ENCODE peak calls at places on chromosomes 6 and 20, in nine cellular contexts. N is A673, M is esophagus squamous epithelium, X is left lung, J is fibroblast of the aortic adventitia, S is heart left ventricle, V is heart right ventricle, L is A549, H is Peyer's patch. Z is an unnamed sample.

GRCh38 chr6:4371207-4371921 is 236.0 kb upstream of the ECI2 start:
- DNase-seq in N (no peak), M (no peak), X (no peak), J (peak; percentile 80), S (peak; percentile 85), V (peak; percentile 72), L (no peak), H (no peak), Z (peak; percentile 85)

GRCh38 chr6:32151885-32152311 is at the start of gene PRRT1:
- DNase-seq in N (no peak), M (no peak), X (no peak), J (peak; percentile 17), S (no peak), V (no peak), L (no peak), H (no peak), Z (no peak)

GRCh38 chr6:10837997-10838793 is at the start of gene MAK:
- DNase-seq in N (peak; percentile 91), M (peak; percentile 36), X (peak; percentile 90), J (peak; percentile 47), S (peak; percentile 84), V (peak; percentile 85), L (peak; percentile 83), H (peak; percentile 76), Z (peak; percentile 84)

GRCh38 chr20:2520617-2521016 is 11.9 kb upstream of the ZNF343 start:
- DNase-seq in N (no peak), M (no peak), X (no peak), J (no peak), S (no peak), V (no peak), L (no peak), H (no peak), Z (no peak)

GRCh38 chr6:54059683-54060082 is 51.6 kb upstream of the MLIP start:
- DNase-seq in N (no peak), M (no peak), X (no peak), J (no peak), S (no peak), V (no peak), L (no peak), H (no peak), Z (no peak)

GRCh38 chr6:24959333-24959732 is 23.6 kb upstream of the RIPOR2 start:
- DNase-seq in N (no peak), M (no peak), X (no peak), J (no peak), S (no peak), V (no peak), L (no peak), H (no peak), Z (no peak)

GRCh38 chr6:142943746-142944125 is 1.2 kb downstream of the HIVEP2 start:
- DNase-seq in N (peak; percentile 5), M (no peak), X (no peak), J (peak; percentile 55), S (no peak), V (no peak), L (peak; percentile 13), H (peak; percentile 41), Z (peak; percentile 56)

GRCh38 chr6:98845201-98846020 is 11.0 kb downstream of the POU3F2 start:
- DNase-seq in N (peak; percentile 96), M (no peak), X (peak; percentile 70), J (peak; percentile 85), S (peak; percentile 63), V (peak; percentile 66), L (peak; percentile 72), H (peak; percentile 42), Z (peak; percentile 87)

GRCh38 chr6:156057869-156058268 is 602.2 kb upstream of the NOX3 start:
- DNase-seq in N (no peak), M (no peak), X (no peak), J (no peak), S (peak; percentile 13), V (no peak), L (no peak), H (no peak), Z (no peak)

GRCh38 chr6:92538296-92538695 is 881.1 kb downstream of the EPHA7 start:
- DNase-seq in N (no peak), M (no peak), X (no peak), J (no peak), S (no peak), V (no peak), L (no peak), H (no peak), Z (no peak)

GRCh38 chr6:10237284-10238043 is 177.4 kb downstream of the TFAP2A start:
- DNase-seq in N (no peak), M (no peak), X (no peak), J (no peak), S (no peak), V (no peak), L (peak; percentile 78), H (no peak), Z (no peak)

GRCh38 chr6:40789143-40789764 is 202.1 kb upstream of the LRFN2 start:
- DNase-seq in N (no peak), M (no peak), X (no peak), J (no peak), S (no peak), V (no peak), L (no peak), H (no peak), Z (no peak)

GRCh38 chr6:35920793-35921732 is at the start of gene SRPK1:
- DNase-seq in N (peak; percentile 93), M (peak; percentile 38), X (peak; percentile 90), J (peak; percentile 70), S (peak; percentile 87), V (peak; percentile 92), L (peak; percentile 88), H (peak; percentile 86), Z (peak; percentile 81)

GRCh38 chr20:40010483-40010882 is 678.6 kb downstream of the MAFB start:
- DNase-seq in N (no peak), M (no peak), X (no peak), J (no peak), S (no peak), V (no peak), L (no peak), H (no peak), Z (no peak)

GRCh38 chr20:51481311-51481997 is 61.1 kb downstream of the NFATC2 start:
- DNase-seq in N (no peak), M (no peak), X (no peak), J (no peak), S (no peak), V (no peak), L (no peak), H (peak; percentile 54), Z (no peak)

GRCh38 chr20:32089637-32090330 is 19.7 kb upstream of the TM9SF4 start:
- DNase-seq in N (no peak), M (no peak), X (no peak), J (no peak), S (no peak), V (no peak), L (no peak), H (no peak), Z (no peak)

GRCh38 chr6:44054635-44055559 is 72.4 kb downstream of the MRPL14 start:
- DNase-seq in N (peak; percentile 48), M (no peak), X (no peak), J (peak; percentile 68), S (no peak), V (no peak), L (no peak), H (no peak), Z (peak; percentile 40)

GRCh38 chr20:17699931-17700351 is at the start of gene BANF2:
- DNase-seq in N (no peak), M (no peak), X (no peak), J (no peak), S (no peak), V (no peak), L (no peak), H (no peak), Z (no peak)

DNA sequence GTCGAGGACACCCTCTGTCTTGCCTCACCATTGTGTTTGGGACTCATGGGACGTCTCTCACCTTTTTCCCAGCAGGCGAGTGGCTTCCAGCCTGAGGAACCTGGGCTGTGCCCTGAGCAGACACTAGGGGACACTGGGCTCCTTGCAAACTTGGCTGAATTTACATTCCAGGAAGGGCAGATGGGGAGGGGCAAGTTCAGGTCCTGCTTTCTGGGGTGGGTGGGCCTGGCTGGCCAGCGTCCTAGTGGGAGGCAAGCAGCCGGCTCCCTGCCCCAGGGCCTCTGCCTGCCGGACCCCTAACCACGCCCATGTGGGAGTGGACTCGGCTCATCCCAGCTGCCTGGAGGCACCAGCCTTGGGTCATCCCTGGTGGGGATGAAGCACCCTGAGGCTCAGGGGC is 48.2 kb upstream of the MLN start:
- DNase-seq in N (peak; percentile 33), M (no peak), X (no peak), J (no peak), S (no peak), V (no peak), L (peak; percentile 43), H (no peak), Z (peak; percentile 35)
- TF ChIP-seq CTCF in N (peak; percentile 45), M (no peak), X (peak; percentile 16), J (peak; percentile 57), S (no peak), V (peak; percentile 48), L (peak; percentile 36), H (no peak), Z (peak; percentile 67)

DNA sequence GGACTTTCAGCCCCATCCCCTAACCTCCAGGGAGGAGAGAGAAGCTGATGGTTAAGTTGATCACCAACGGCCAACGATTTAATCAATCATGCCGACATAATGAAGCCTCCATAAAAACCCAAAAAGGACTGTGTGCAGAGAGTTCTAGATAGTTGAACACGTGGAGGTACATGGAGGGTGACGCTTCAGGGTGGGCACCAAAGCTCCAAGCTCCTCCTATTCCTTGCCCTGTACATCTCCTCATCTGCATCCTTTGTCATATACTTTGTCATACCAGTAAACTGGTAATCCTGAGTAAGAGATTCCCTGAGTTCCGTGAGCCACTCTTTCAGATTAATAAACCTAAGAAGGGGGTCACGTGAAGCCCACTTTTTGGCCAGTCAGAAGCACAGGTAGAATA is 3.7 kb upstream of the GMDS start:
- DNase-seq in N (no peak), M (no peak), X (no peak), J (no peak), S (no peak), V (no peak), L (no peak), H (no peak), Z (no peak)
- H3K4me3 ChIP-seq in N (no peak overlapping the region), M (no peak overlapping the region), X (no peak overlapping the region), J (no peak overlapping the region), S (no peak overlapping the region), V (no peak overlapping the region), L (no peak overlapping the region), H (no peak overlapping the region), Z (no peak overlapping the region)

GRCh38 chr6:131597448-131597847 is 24.4 kb downstream of the ARG1 start:
- DNase-seq in N (peak; percentile 60), M (no peak), X (no peak), J (no peak), S (no peak), V (no peak), L (no peak), H (no peak), Z (peak; percentile 5)
- TF ChIP-seq CTCF in N (peak; percentile 55), M (no peak), X (no peak), J (peak; percentile 15), S (no peak), V (no peak), L (no peak), H (no peak), Z (peak; percentile 32)

GRCh38 chr6:46013639-46014038 is 2.0 kb downstream of the CLIC5 start:
- DNase-seq in N (no peak), M (no peak), X (no peak), J (no peak), S (no peak), V (no peak), L (no peak), H (no peak), Z (no peak)
- H3K4me3 ChIP-seq in N (no peak overlapping the region), M (no peak overlapping the region), X (peak overlapping the region; percentile 51), J (no peak overlapping the region), S (peak overlapping the region; percentile 89), V (peak overlapping the region; percentile 89), L (no peak overlapping the region), H (peak overlapping the region; percentile 61), Z (no peak overlapping the region)

GRCh38 chr20:36481380-36482043 is 59.8 kb upstream of the MYL9 start:
- DNase-seq in N (no peak), M (no peak), X (no peak), J (no peak), S (no peak), V (no peak), L (no peak), H (no peak), Z (no peak)
- TF ChIP-seq CTCF in N (no peak), M (no peak), X (no peak), J (peak; percentile 7), S (no peak), V (no peak), L (no peak), H (no peak), Z (peak; percentile 4)